ENCODE peak calls at places on chromosomes 16 and 17, in nine cellular contexts. V is adipocyte; A is T-helper 2 cell; D is A549; H is stimulated activated CD8-positive, alpha-beta memory T cell treated with anti-CD3 and anti-CD28 coated beads, Interleukin-2, amount 100 ng/mL, for 1 hour; G is thoracic aorta; Q is EL; T is SK-MEL-5; B is left ventricle myocardium inferior. U is an unnamed sample.

GRCh38 chr17:6483507-6483906 is 39.3 kb downstream of the PIMREG start:
- DNase-seq in V (no peak), A (no peak), D (no peak), H (no peak), G (no peak), Q (no peak), T (no peak), B (no peak), U (no peak)

GRCh38 chr16:85564277-85565051 is 48.7 kb upstream of the GSE1 start:
- DNase-seq in V (no peak), A (no peak), D (no peak), H (no peak), G (no peak), Q (no peak), T (peak; percentile 19), B (no peak), U (no peak)

GRCh38 chr17:144936-145670 is 7.7 kb downstream of the SCGB1C2 start:
- DNase-seq in V (no peak), A (no peak), D (no peak), H (no peak), G (no peak), Q (no peak), T (no peak), B (peak; percentile 6), U (no peak)

GRCh38 chr17:33905338-33905800 is 349.7 kb upstream of the CCL2 start:
- DNase-seq in V (no peak), A (no peak), D (no peak), H (no peak), G (no peak), Q (no peak), T (no peak), B (no peak), U (no peak)

GRCh38 chr16:79316004-79316458 is 284.5 kb downstream of the MAF start:
- DNase-seq in V (no peak), A (no peak), D (no peak), H (no peak), G (no peak), Q (no peak), T (no peak), B (no peak), U (no peak)

GRCh38 chr16:22372882-22373661 is 1.3 kb downstream of the CDR2 start:
- DNase-seq in V (peak; percentile 16), A (no peak), D (no peak), H (no peak), G (no peak), Q (peak; percentile 18), T (no peak), B (no peak), U (peak; percentile 35)

GRCh38 chr17:69779378-69780214 is 295.4 kb upstream of the KCNJ16 start:
- DNase-seq in V (peak; percentile 69), A (no peak), D (peak; percentile 33), H (no peak), G (no peak), Q (no peak), T (no peak), B (no peak), U (peak; percentile 52)

GRCh38 chr16:48013476-48013875 is 142.3 kb downstream of the ABCC12 start:
- DNase-seq in V (no peak), A (no peak), D (no peak), H (no peak), G (no peak), Q (peak; percentile 35), T (no peak), B (no peak), U (no peak)

GRCh38 chr17:49494937-49495841 is at the start of gene NGFR:
- DNase-seq in V (peak; percentile 65), A (peak; percentile 42), D (peak; percentile 77), H (peak; percentile 27), G (no peak), Q (peak; percentile 58), T (peak; percentile 28), B (peak; percentile 54), U (peak; percentile 44)

GRCh38 chr17:33038740-33039139 is 47.1 kb downstream of the SPACA3 start:
- DNase-seq in V (no peak), A (no peak), D (peak; percentile 57), H (no peak), G (no peak), Q (peak; percentile 39), T (peak; percentile 61), B (no peak), U (peak; percentile 38)

GRCh38 chr16:61993076-61993475 is 43.2 kb downstream of the CDH8 start:
- DNase-seq in V (no peak), A (no peak), D (no peak), H (no peak), G (no peak), Q (no peak), T (no peak), B (no peak), U (no peak)

GRCh38 chr16:86714166-86714565 is 135.8 kb downstream of the FOXL1 start:
- DNase-seq in V (peak; percentile 8), A (no peak), D (no peak), H (no peak), G (no peak), Q (no peak), T (no peak), B (no peak), U (peak; percentile 49)

GRCh38 chr16:57113042-57113453 is 20.7 kb downstream of the CPNE2 start:
- DNase-seq in V (peak; percentile 9), A (no peak), D (no peak), H (no peak), G (no peak), Q (peak; percentile 37), T (peak; percentile 7), B (no peak), U (peak; percentile 47)

GRCh38 chr16:57544129-57544653 is 1.7 kb downstream of the ADGRG5 start:
- DNase-seq in V (no peak), A (no peak), D (no peak), H (no peak), G (no peak), Q (no peak), T (no peak), B (no peak), U (no peak)

GRCh38 chr17:72136692-72137550 is 16.1 kb downstream of the SOX9 start:
- DNase-seq in V (peak; percentile 70), A (no peak), D (peak; percentile 44), H (no peak), G (no peak), Q (peak; percentile 74), T (no peak), B (no peak), U (peak; percentile 49)

GRCh38 chr17:80055597-80055996 is 19.2 kb downstream of the CCDC40 start:
- DNase-seq in V (no peak), A (no peak), D (no peak), H (no peak), G (no peak), Q (no peak), T (no peak), B (no peak), U (no peak)

GRCh38 chr16:50304467-50305440 is 38.4 kb downstream of the ADCY7 start:
- DNase-seq in V (no peak), A (no peak), D (no peak), H (no peak), G (no peak), Q (no peak), T (no peak), B (no peak), U (no peak)

GRCh38 chr17:17416400-17417360 is 60.1 kb upstream of the MED9 start:
- DNase-seq in V (peak; percentile 51), A (no peak), D (peak; percentile 41), H (no peak), G (no peak), Q (peak; percentile 59), T (no peak), B (peak; percentile 33), U (peak; percentile 82)

GRCh38 chr17:44916781-44917241 is 1.5 kb upstream of the GFAP start:
- DNase-seq in V (peak; percentile 66), A (no peak), D (no peak), H (no peak), G (peak; percentile 19), Q (peak; percentile 62), T (peak; percentile 38), B (peak; percentile 73), U (peak; percentile 50)

GRCh38 chr16:87121816-87122215 is 195.4 kb downstream of the C16orf95 start:
- DNase-seq in V (no peak), A (no peak), D (no peak), H (no peak), G (no peak), Q (no peak), T (no peak), B (no peak), U (no peak)

GRCh38 chr16:11636172-11636721 is 32.0 kb upstream of the SNN start:
- DNase-seq in V (no peak), A (no peak), D (no peak), H (no peak), G (no peak), Q (no peak), T (no peak), B (no peak), U (no peak)

GRCh38 chr17:55463600-55463999 is 42.0 kb upstream of the MMD start:
- DNase-seq in V (no peak), A (no peak), D (no peak), H (no peak), G (no peak), Q (no peak), T (no peak), B (no peak), U (no peak)

GRCh38 chr17:74704536-74704935 is 8.2 kb downstream of the CD300LF start:
- DNase-seq in V (no peak), A (no peak), D (no peak), H (no peak), G (no peak), Q (no peak), T (no peak), B (no peak), U (no peak)

GRCh38 chr16:15649727-15650018 is 372 bp upstream of the NDE1 start:
- DNase-seq in V (no peak), A (no peak), D (no peak), H (no peak), G (no peak), Q (no peak), T (no peak), B (no peak), U (no peak)

GRCh38 chr17:59466943-59467801 is 98.2 kb upstream of the DHX40 start:
- DNase-seq in V (no peak), A (no peak), D (no peak), H (no peak), G (no peak), Q (no peak), T (no peak), B (no peak), U (no peak)

GRCh38 chr17:74641949-74642298 is 18.4 kb upstream of the CD300E start:
- DNase-seq in V (no peak), A (no peak), D (no peak), H (no peak), G (no peak), Q (no peak), T (no peak), B (no peak), U (no peak)

GRCh38 chr17:32871736-32872135 is 5.2 kb downstream of the MYO1D start:
- DNase-seq in V (no peak), A (no peak), D (no peak), H (no peak), G (no peak), Q (no peak), T (no peak), B (no peak), U (no peak)

GRCh38 chr16:31347445-31347844 is 7.5 kb upstream of the ITGAX start:
- DNase-seq in V (no peak), A (no peak), D (no peak), H (no peak), G (no peak), Q (no peak), T (no peak), B (no peak), U (no peak)

GRCh38 chr16:67571464-67571863 is 9.1 kb downstream of the CTCF start:
- DNase-seq in V (peak; percentile 70), A (no peak), D (no peak), H (no peak), G (no peak), Q (peak; percentile 45), T (no peak), B (no peak), U (peak; percentile 76)

GRCh38 chr17:70366421-70366820 is 197.1 kb downstream of the KCNJ2 start:
- DNase-seq in V (no peak), A (no peak), D (no peak), H (no peak), G (no peak), Q (no peak), T (no peak), B (no peak), U (no peak)

GRCh38 chr17:1197781-1198490 is 18.2 kb upstream of the ABR start:
- DNase-seq in V (peak; percentile 31), A (peak; percentile 32), D (no peak), H (peak; percentile 56), G (no peak), Q (no peak), T (peak; percentile 56), B (peak; percentile 75), U (peak; percentile 46)

U was measured in EH.